ENCODE peak calls at places on chromosomes 2 and 18, in eight cellular contexts. One of them, this sample, is unnamed.

GRCh38 chr2:104406273-104406726 is 447.6 kb upstream of the POU3F3 start:
- DNase-seq in mucosa of gallbladder: no peak
- DNase-seq in brain microvascular endothelial cell: no peak
- DNase-seq in Caki2: peak
- DNase-seq in mammary epithelial cell: no peak
- DNase-seq in GM12891: no peak
- DNase-seq in Daoy: peak
- DNase-seq in T follicular helper cell: no peak
- DNase-seq in this sample: no peak

GRCh38 chr2:10097352-10098148 is 17.3 kb upstream of the CYS1 start:
- DNase-seq in mucosa of gallbladder: peak
- DNase-seq in brain microvascular endothelial cell: peak
- DNase-seq in Caki2: peak
- DNase-seq in mammary epithelial cell: peak
- DNase-seq in GM12891: peak
- DNase-seq in Daoy: peak
- DNase-seq in T follicular helper cell: no peak
- DNase-seq in this sample: peak

GRCh38 chr18:33421225-33421624 is 19.3 kb downstream of the CCDC178 start:
- DNase-seq in mucosa of gallbladder: no peak
- DNase-seq in brain microvascular endothelial cell: no peak
- DNase-seq in Caki2: no peak
- DNase-seq in mammary epithelial cell: no peak
- DNase-seq in GM12891: no peak
- DNase-seq in Daoy: no peak
- DNase-seq in T follicular helper cell: no peak
- DNase-seq in this sample: no peak

GRCh38 chr2:85954192-85954900 is 65.6 kb upstream of the ST3GAL5 start:
- DNase-seq in mucosa of gallbladder: no peak
- DNase-seq in brain microvascular endothelial cell: no peak
- DNase-seq in Caki2: no peak
- DNase-seq in mammary epithelial cell: no peak
- DNase-seq in GM12891: no peak
- DNase-seq in Daoy: no peak
- DNase-seq in T follicular helper cell: no peak
- DNase-seq in this sample: no peak

GRCh38 chr2:126902859-126903258 is 4.2 kb downstream of the TEX51 start:
- DNase-seq in mucosa of gallbladder: no peak
- DNase-seq in brain microvascular endothelial cell: no peak
- DNase-seq in Caki2: no peak
- DNase-seq in mammary epithelial cell: no peak
- DNase-seq in GM12891: no peak
- DNase-seq in Daoy: no peak
- DNase-seq in T follicular helper cell: no peak
- DNase-seq in this sample: no peak

GRCh38 chr2:215417400-215417951 is 18.4 kb downstream of the FN1 start:
- DNase-seq in mucosa of gallbladder: no peak
- DNase-seq in brain microvascular endothelial cell: peak
- DNase-seq in Caki2: no peak
- DNase-seq in mammary epithelial cell: no peak
- DNase-seq in GM12891: no peak
- DNase-seq in Daoy: no peak
- DNase-seq in T follicular helper cell: no peak
- DNase-seq in this sample: no peak

GRCh38 chr2:66683068-66683467 is 248.1 kb downstream of the MEIS1 start:
- DNase-seq in mucosa of gallbladder: no peak
- DNase-seq in brain microvascular endothelial cell: no peak
- DNase-seq in Caki2: no peak
- DNase-seq in mammary epithelial cell: no peak
- DNase-seq in GM12891: no peak
- DNase-seq in Daoy: no peak
- DNase-seq in T follicular helper cell: no peak
- DNase-seq in this sample: no peak

GRCh38 chr2:50582164-50582563 is 449.8 kb downstream of the NRXN1 start:
- DNase-seq in mucosa of gallbladder: no peak
- DNase-seq in brain microvascular endothelial cell: no peak
- DNase-seq in Caki2: no peak
- DNase-seq in mammary epithelial cell: no peak
- DNase-seq in GM12891: no peak
- DNase-seq in Daoy: no peak
- DNase-seq in T follicular helper cell: no peak
- DNase-seq in this sample: no peak

GRCh38 chr18:27713037-27713726 is 463.7 kb downstream of the CDH2 start:
- DNase-seq in mucosa of gallbladder: no peak
- DNase-seq in brain microvascular endothelial cell: peak
- DNase-seq in Caki2: no peak
- DNase-seq in mammary epithelial cell: no peak
- DNase-seq in GM12891: no peak
- DNase-seq in Daoy: peak
- DNase-seq in T follicular helper cell: no peak
- DNase-seq in this sample: no peak

This sample was measured in SW480.